ENCODE peak calls at places on chromosomes 4 and X, in five cellular contexts. B, X, R, W and N are unnamed samples.
A peak's percentile ranks its signal among the peaks of the same experiment; 100 is the strongest.

GRCh38 chr4:73615613-73616012 is 4.6 kb downstream of the RASSF6 start:
- DNase-seq in X (no peak), B (peak; percentile 58), W (no peak), R (no peak), N (no peak)

GRCh38 chr4:72566573-72566972 is 2.4 kb downstream of the ADAMTS3 start:
- DNase-seq in B (no peak), R (no peak), W (peak; percentile 11), X (no peak), N (no peak)

GRCh38 chrX:13387656-13388421 is 68.0 kb upstream of the ATXN3L start:
- DNase-seq in R (no peak), X (peak; percentile 22), B (no peak), W (no peak), N (peak; percentile 62)

GRCh38 chrX:48782795-48783194 is 3.6 kb upstream of the GATA1 start:
- DNase-seq in B (no peak), R (no peak), W (no peak), X (no peak), N (no peak)

GRCh38 chrX:111467896-111468295 is 43.5 kb upstream of the SERTM2 start:
- DNase-seq in R (no peak), W (no peak), X (no peak), B (no peak), N (no peak)

GRCh38 chrX:113059714-113060113 is 219.1 kb upstream of the AMOT start:
- DNase-seq in W (no peak), B (no peak), X (no peak), R (no peak), N (no peak)

GRCh38 chrX:15474058-15474457 is 19.1 kb downstream of the PIR start:
- DNase-seq in W (no peak), X (no peak), R (no peak), B (no peak), N (no peak)

GRCh38 chr4:186345184-186345583 is 79.2 kb downstream of the F11 start:
- DNase-seq in X (no peak), B (no peak), W (no peak), R (no peak), N (no peak)

GRCh38 chr4:125951275-125951887 is 636.6 kb downstream of the FAT4 start:
- DNase-seq in R (no peak), B (no peak), W (peak; percentile 7), X (no peak), N (peak; percentile 86)

GRCh38 chr4:94068712-94069111 is 139.0 kb upstream of the SMARCAD1 start:
- DNase-seq in X (no peak), W (no peak), B (no peak), R (no peak), N (no peak)

GRCh38 chrX:133538148-133538547 is 122.9 kb upstream of the GPC4 start:
- DNase-seq in W (no peak), B (no peak), X (no peak), R (no peak), N (no peak)

GRCh38 chr4:88054909-88055308 is 47.5 kb downstream of the PKD2 start:
- DNase-seq in R (no peak), W (peak; percentile 59), X (peak; percentile 69), B (peak; percentile 60), N (peak; percentile 33)

GRCh38 chr4:170497729-170498128 is 408.0 kb upstream of the AADAT start:
- DNase-seq in X (no peak), R (no peak), W (no peak), B (no peak), N (no peak)

GRCh38 chr4:41359069-41359769 is 102.5 kb downstream of the UCHL1 start:
- DNase-seq in W (no peak), R (no peak), B (peak; percentile 62), X (no peak), N (no peak)

GRCh38 chr4:108465886-108466491 is 154.4 kb upstream of the RPL34 start:
- DNase-seq in R (no peak), B (no peak), W (no peak), X (no peak), N (no peak)

GRCh38 chrX:53093177-53093655 is 726 bp upstream of the KANTR start:
- DNase-seq in R (peak; percentile 81), W (peak; percentile 86), X (peak; percentile 85), B (peak; percentile 88), N (peak; percentile 68)

GRCh38 chr4:182955411-182955810 is 38.2 kb upstream of the DCTD start:
- DNase-seq in X (no peak), B (no peak), R (no peak), W (no peak), N (peak; percentile 17)

GRCh38 chr4:83046693-83047473 is 11.9 kb downstream of the COPS4 start:
- DNase-seq in B (no peak), X (no peak), R (no peak), W (no peak), N (no peak)

GRCh38 chrX:1500701-1501624 is 36.0 kb downstream of the P2RY8 start:
- DNase-seq in R (no peak), X (no peak), B (no peak), W (no peak), N (no peak)

GRCh38 chr4:653080-653821 is 20.8 kb downstream of the ATP5ME start:
- DNase-seq in X (no peak), R (no peak), B (no peak), W (no peak), N (no peak)

GRCh38 chr4:163090997-163091684 is 75.5 kb downstream of the NAF1 start:
- DNase-seq in X (no peak), R (no peak), W (no peak), B (no peak), N (no peak)

GRCh38 chrX:149456476-149457245 is 48.4 kb downstream of the IDS start:
- DNase-seq in R (no peak), W (peak; percentile 6), X (no peak), B (no peak), N (no peak)

GRCh38 chr4:6426571-6427438 is 45.6 kb downstream of the PPP2R2C start:
- DNase-seq in B (no peak), W (no peak), R (no peak), X (no peak), N (no peak)

GRCh38 chr4:54942735-54943134 is 182.7 kb downstream of the KDR start:
- DNase-seq in W (no peak), X (no peak), B (no peak), R (peak; percentile 86), N (peak; percentile 15)

GRCh38 chrX:119763175-119763574 is 4.8 kb downstream of the SOWAHD start:
- DNase-seq in X (no peak), R (no peak), W (peak; percentile 79), B (peak; percentile 13), N (peak; percentile 91)

GRCh38 chrX:154021131-154021611 is 1.5 kb upstream of the IRAK1 start:
- DNase-seq in X (no peak), W (peak; percentile 69), R (peak; percentile 55), B (no peak), N (peak; percentile 62)

GRCh38 chr4:87108142-87108546 is 112.3 kb downstream of the KLHL8 start:
- DNase-seq in R (no peak), B (no peak), X (peak; percentile 72), W (peak; percentile 74), N (peak; percentile 86)

GRCh38 chrX:130885996-130886395 is 17.0 kb downstream of the ENOX2 start:
- DNase-seq in B (no peak), R (no peak), X (no peak), W (no peak), N (no peak)

GRCh38 chr4:148998719-148999118 is 556.5 kb upstream of the NR3C2 start:
- DNase-seq in R (no peak), W (peak; percentile 14), X (peak; percentile 50), B (peak; percentile 68), N (peak; percentile 19)

GRCh38 chr4:154415313-154415712 is 76.3 kb downstream of the DCHS2 start:
- DNase-seq in X (no peak), R (no peak), W (no peak), B (no peak), N (no peak)

GRCh38 chr4:154421618-154422017 is 70.0 kb downstream of the DCHS2 start:
- DNase-seq in B (no peak), X (no peak), R (no peak), W (no peak), N (no peak)

GRCh38 chr4:154414796-154415195 is 76.8 kb downstream of the DCHS2 start:
- DNase-seq in B (no peak), X (no peak), W (no peak), R (no peak), N (no peak)

GRCh38 chr4:154416183-154416543 is 75.4 kb downstream of the DCHS2 start:
- DNase-seq in B (peak; percentile 68), R (no peak), X (no peak), W (peak; percentile 1), N (no peak)

DNA sequence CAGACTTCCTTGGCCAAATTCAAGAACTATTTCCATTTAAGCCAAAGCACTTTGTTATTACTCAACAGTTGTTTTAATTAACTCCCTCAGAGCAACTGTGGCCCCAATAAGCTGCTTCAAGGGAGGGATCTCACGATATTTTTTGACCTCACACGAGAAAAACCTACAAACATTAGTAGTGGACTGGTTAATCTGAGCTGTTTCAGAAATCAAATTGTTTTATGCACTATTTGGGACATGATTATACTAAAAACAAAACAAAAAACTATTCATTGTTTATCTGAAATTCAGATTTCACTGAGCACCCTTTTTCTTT is 74.3 kb downstream of the DCHS2 start:
- DNase-seq in X (no peak), R (no peak), B (no peak), W (no peak), N (no peak)
- H3K4me3 ChIP-seq in X (peak overlapping the region; percentile 70), R (no peak overlapping the region), B (peak overlapping the region; percentile 67), W (no peak overlapping the region), N (peak overlapping the region; percentile 60)

GRCh38 chr4:76611611-76612010 is 176.6 kb downstream of the SHROOM3 start:
- DNase-seq in W (no peak), B (no peak), X (peak; percentile 50), R (no peak), N (no peak)
- H3K4me3 ChIP-seq in W (no peak overlapping the region), B (no peak overlapping the region), X (no peak overlapping the region), R (no peak overlapping the region), N (no peak overlapping the region)

DNA sequence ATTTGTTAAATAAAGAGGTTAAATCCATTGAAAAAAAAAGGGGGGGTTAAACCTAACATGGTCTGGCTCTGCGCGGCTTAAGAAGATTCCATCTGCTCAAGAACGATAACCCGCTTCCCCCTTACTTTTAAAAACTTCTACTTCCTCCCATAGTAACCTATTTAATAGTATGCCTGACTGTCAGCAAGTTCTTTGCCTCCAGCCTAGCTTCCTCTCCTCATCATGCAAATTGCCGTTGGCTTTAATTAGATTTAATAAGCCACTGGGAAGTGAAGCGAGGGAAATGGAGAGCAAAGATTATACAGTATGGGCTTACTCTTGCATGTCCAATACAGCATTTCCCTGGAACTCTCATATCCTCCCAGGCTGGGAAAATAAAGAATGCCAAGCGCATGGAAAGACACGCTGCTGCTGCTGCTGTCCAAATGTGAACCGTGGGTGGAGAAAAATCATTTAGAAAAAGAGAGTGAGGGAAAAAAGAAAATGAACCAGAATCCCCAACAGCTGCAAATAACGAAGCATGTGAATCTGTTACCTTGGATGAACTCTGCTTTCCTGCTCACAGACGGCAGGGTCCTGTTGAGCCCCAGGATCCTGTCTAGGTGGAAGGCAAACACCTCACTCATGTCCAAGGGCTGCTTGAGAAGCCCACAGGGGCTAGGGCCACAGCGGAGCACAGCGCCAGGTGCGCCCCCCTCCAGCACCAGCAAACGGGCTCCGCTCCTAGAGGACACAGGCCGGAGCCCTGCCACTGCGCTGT is 2.7 kb downstream of the GASK1B start:
- DNase-seq in W (peak; percentile 64), R (no peak), B (no peak), X (no peak), N (peak; percentile 56)
- H3K4me3 ChIP-seq in W (peak overlapping the region; percentile 67), R (no peak overlapping the region), B (no peak overlapping the region), X (peak overlapping the region; percentile 66), N (peak overlapping the region; percentile 57)

DNA sequence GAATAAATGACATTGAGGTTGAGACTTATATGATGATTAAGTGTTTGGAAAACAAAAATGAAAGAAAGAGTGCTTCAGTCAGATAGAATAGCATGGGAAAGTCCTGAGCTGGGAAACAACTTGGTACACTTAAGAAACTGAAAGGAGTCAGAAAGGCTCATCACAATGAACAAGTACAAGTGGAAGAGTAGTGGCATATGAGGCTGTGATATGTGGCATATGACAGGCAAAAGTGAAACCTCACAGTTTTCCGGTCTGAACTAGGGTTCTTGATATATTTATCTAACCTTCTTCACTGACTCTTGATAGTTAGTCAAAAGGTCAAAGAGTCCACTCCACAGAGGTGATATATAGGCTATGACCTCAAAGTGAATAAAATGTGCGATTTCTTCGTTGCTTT is 537.1 kb upstream of the CXorf51A start:
- DNase-seq in W (no peak), B (no peak), R (no peak), X (no peak), N (no peak)
- H3K4me3 ChIP-seq in W (no peak overlapping the region), B (no peak overlapping the region), R (no peak overlapping the region), X (no peak overlapping the region), N (no peak overlapping the region)